ENCODE peak calls at places on chromosomes 2 and 18, in seven cellular contexts. W is heart left ventricle, G is posterior cingulate gyrus, V is osteoblast, F is fibroblast of gingiva, Y is neural progenitor cell, I is colonic mucosa. R is an unnamed sample.

GRCh38 chr18:23934252-23934651 is 80.3 kb upstream of the TTC39C start:
- DNase-seq in G (no peak), F (no peak), I (no peak), V (no peak), Y (no peak), W (no peak), R (no peak)

GRCh38 chr18:40367576-40367975 is 1587.5 kb upstream of the PIK3C3 start:
- DNase-seq in I (no peak), F (no peak), G (no peak), Y (peak), W (no peak), V (no peak), R (no peak)

GRCh38 chr2:205650450-205650849 is 31.9 kb upstream of the NRP2 start:
- DNase-seq in Y (peak), G (no peak), W (peak), I (no peak), F (peak), V (peak), R (no peak)

GRCh38 chr2:212156114-212156513 is 382.5 kb downstream of the ERBB4 start:
- DNase-seq in I (no peak), W (no peak), G (no peak), F (no peak), Y (no peak), V (no peak), R (no peak)

GRCh38 chr2:172226244-172227061 is 123.8 kb upstream of the DLX2 start:
- DNase-seq in Y (no peak), W (no peak), V (no peak), I (peak), F (no peak), G (no peak), R (no peak)

GRCh38 chr2:11305958-11306357 is 38.5 kb downstream of the ROCK2 start:
- DNase-seq in F (peak), G (no peak), W (no peak), V (peak), I (no peak), Y (no peak), R (no peak)

GRCh38 chr2:18907508-18907907 is 318.1 kb upstream of the NT5C1B start:
- DNase-seq in Y (no peak), F (no peak), V (peak), W (no peak), I (no peak), G (no peak), R (no peak)

GRCh38 chr2:1639086-1639858 is 105.0 kb downstream of the PXDN start:
- DNase-seq in Y (no peak), V (peak), W (peak), G (no peak), I (no peak), F (no peak), R (no peak)

GRCh38 chr18:46067431-46068007 is 4.5 kb downstream of the PSTPIP2 start:
- DNase-seq in W (no peak), F (no peak), Y (no peak), G (no peak), V (no peak), I (no peak), R (no peak)

GRCh38 chr2:224433442-224433841 is 31.5 kb upstream of the FAM124B start:
- DNase-seq in G (no peak), F (no peak), I (no peak), V (peak), W (no peak), Y (peak), R (no peak)

GRCh38 chr2:82993631-82994030 is 1465.4 kb downstream of the SUCLG1 start:
- DNase-seq in F (no peak), V (no peak), Y (no peak), I (no peak), G (no peak), W (no peak), R (no peak)

GRCh38 chr18:77547757-77548156 is 298.1 kb downstream of the GALR1 start:
- DNase-seq in F (no peak), W (peak), Y (no peak), V (no peak), G (no peak), I (peak), R (no peak)

GRCh38 chr2:148909114-148909513 is 34.1 kb downstream of the KIF5C start:
- DNase-seq in G (no peak), F (no peak), Y (no peak), I (no peak), V (no peak), W (no peak), R (no peak)

GRCh38 chr2:85704800-85705679 is 10.9 kb downstream of the GNLY start:
- DNase-seq in Y (no peak), V (no peak), G (no peak), I (no peak), W (no peak), F (no peak), R (no peak)

GRCh38 chr2:16522031-16522818 is 143.4 kb downstream of the CYRIA start:
- DNase-seq in V (no peak), I (no peak), G (no peak), Y (no peak), F (no peak), W (no peak), R (no peak)

GRCh38 chr2:130835766-130836015 is 1.0 kb upstream of the ARHGEF4 start:
- DNase-seq in I (no peak), W (no peak), F (no peak), G (no peak), Y (peak), V (no peak), R (no peak)

GRCh38 chr2:74267068-74267467 is 68.7 kb downstream of the MTHFD2 start:
- DNase-seq in V (no peak), I (peak), W (no peak), F (no peak), Y (peak), G (no peak), R (no peak)

GRCh38 chr2:29226808-29227207 is 111.6 kb downstream of the CLIP4 start:
- DNase-seq in I (no peak), V (no peak), W (no peak), F (no peak), G (no peak), Y (no peak), R (no peak)

GRCh38 chr18:31185551-31185950 is 22.9 kb upstream of the DSC1 start:
- DNase-seq in V (no peak), I (no peak), F (no peak), Y (no peak), G (no peak), W (no peak), R (no peak)

GRCh38 chr2:49002750-49003149 is 151.6 kb downstream of the FSHR start:
- DNase-seq in G (no peak), V (no peak), W (no peak), I (no peak), F (no peak), Y (no peak), R (no peak)

GRCh38 chr2:138223321-138223720 is 259.0 kb downstream of the HNMT start:
- DNase-seq in W (no peak), V (no peak), Y (no peak), F (no peak), I (no peak), G (no peak), R (no peak)

GRCh38 chr2:96739051-96739632 is 722 bp downstream of the LMAN2L start:
- DNase-seq in V (peak), I (no peak), G (no peak), W (no peak), Y (no peak), F (no peak), R (no peak)

GRCh38 chr2:228840743-228841114 is 430.4 kb downstream of the PID1 start:
- DNase-seq in F (no peak), V (no peak), Y (no peak), I (no peak), G (no peak), W (no peak), R (no peak)